ENCODE peak calls at places on chromosomes 5 and 9, in four cellular contexts. O, M, V and J are unnamed samples.

GRCh38 chr5:149227168-149227826 is 44.4 kb upstream of the AFAP1L1 start:
- DNase-seq in V (no peak), M (no peak), O (no peak), J (peak; percentile 66)

GRCh38 chr5:34802834-34803563 is 36.0 kb upstream of the TTC23L start:
- DNase-seq in O (no peak), M (no peak), V (no peak), J (no peak)

GRCh38 chr9:70049236-70049635 is 5.6 kb downstream of the MAMDC2 start:
- DNase-seq in M (no peak), V (peak; percentile 72), O (no peak), J (peak; percentile 62)

GRCh38 chr5:75620184-75620959 is 9.1 kb downstream of the ANKDD1B start:
- DNase-seq in V (no peak), O (no peak), M (no peak), J (no peak)

GRCh38 chr5:372911-373709 is 51.6 kb downstream of the AHRR start:
- DNase-seq in M (peak; percentile 66), V (no peak), O (peak; percentile 44), J (no peak)

GRCh38 chr5:152462021-152462721 is 57.1 kb upstream of the NMUR2 start:
- DNase-seq in O (no peak), V (no peak), M (peak; percentile 44), J (no peak)

GRCh38 chr5:127924606-127925005 is 159.0 kb upstream of the SLC12A2 start:
- DNase-seq in M (no peak), V (no peak), O (no peak), J (no peak)

GRCh38 chr5:3996871-3997410 is 401.3 kb downstream of the IRX1 start:
- DNase-seq in V (no peak), M (no peak), O (no peak), J (no peak)

GRCh38 chr9:14433841-14434511 is 120.0 kb upstream of the NFIB start:
- DNase-seq in O (peak; percentile 39), V (peak; percentile 44), M (peak; percentile 23), J (peak; percentile 89)

GRCh38 chr9:32524558-32525461 is 1.2 kb downstream of the RIGI start:
- DNase-seq in O (peak; percentile 67), V (no peak), M (peak; percentile 2), J (peak; percentile 19)

GRCh38 chr5:149735066-149735465 is 5.0 kb downstream of the PPARGC1B start:
- DNase-seq in O (peak; percentile 28), M (no peak), V (no peak), J (no peak)

GRCh38 chr5:147310059-147310704 is 75.4 kb downstream of the STK32A start:
- DNase-seq in V (peak; percentile 27), O (peak; percentile 33), M (no peak), J (peak; percentile 41)

GRCh38 chr9:88303785-88304495 is 84.3 kb upstream of the SPIN1 start:
- DNase-seq in V (no peak), O (no peak), M (peak; percentile 41), J (peak; percentile 18)

GRCh38 chr9:13354733-13355132 is 75.2 kb upstream of the MPDZ start:
- DNase-seq in O (no peak), V (no peak), M (no peak), J (peak; percentile 81)

GRCh38 chr5:124453221-124454032 is 293.0 kb downstream of the ZNF608 start:
- DNase-seq in V (no peak), M (peak; percentile 92), O (no peak), J (peak; percentile 51)

GRCh38 chr5:142849880-142850279 is 79.7 kb downstream of the ARHGAP26 start:
- DNase-seq in V (no peak), M (no peak), O (no peak), J (no peak)

GRCh38 chr5:39161578-39161977 is 57.8 kb downstream of the FYB1 start:
- DNase-seq in V (no peak), M (no peak), O (no peak), J (no peak)

GRCh38 chr5:39519566-39520231 is 94.9 kb upstream of the DAB2 start:
- DNase-seq in M (no peak), O (peak; percentile 17), V (no peak), J (peak; percentile 81)

GRCh38 chr9:103713631-103714030 is 380.5 kb upstream of the SMC2 start:
- DNase-seq in M (no peak), O (no peak), V (no peak), J (no peak)

GRCh38 chr5:93246093-93246855 is 334.7 kb downstream of the NR2F1-AS1 start:
- DNase-seq in V (peak; percentile 35), M (no peak), O (peak; percentile 34), J (peak; percentile 57)

GRCh38 chr5:103373576-103374472 is 115.3 kb downstream of the MACIR start:
- DNase-seq in O (no peak), M (no peak), V (no peak), J (no peak)

GRCh38 chr5:36878421-36879088 is 2.0 kb downstream of the NIPBL start:
- DNase-seq in O (peak; percentile 84), M (no peak), V (no peak), J (peak; percentile 51)

DNA sequence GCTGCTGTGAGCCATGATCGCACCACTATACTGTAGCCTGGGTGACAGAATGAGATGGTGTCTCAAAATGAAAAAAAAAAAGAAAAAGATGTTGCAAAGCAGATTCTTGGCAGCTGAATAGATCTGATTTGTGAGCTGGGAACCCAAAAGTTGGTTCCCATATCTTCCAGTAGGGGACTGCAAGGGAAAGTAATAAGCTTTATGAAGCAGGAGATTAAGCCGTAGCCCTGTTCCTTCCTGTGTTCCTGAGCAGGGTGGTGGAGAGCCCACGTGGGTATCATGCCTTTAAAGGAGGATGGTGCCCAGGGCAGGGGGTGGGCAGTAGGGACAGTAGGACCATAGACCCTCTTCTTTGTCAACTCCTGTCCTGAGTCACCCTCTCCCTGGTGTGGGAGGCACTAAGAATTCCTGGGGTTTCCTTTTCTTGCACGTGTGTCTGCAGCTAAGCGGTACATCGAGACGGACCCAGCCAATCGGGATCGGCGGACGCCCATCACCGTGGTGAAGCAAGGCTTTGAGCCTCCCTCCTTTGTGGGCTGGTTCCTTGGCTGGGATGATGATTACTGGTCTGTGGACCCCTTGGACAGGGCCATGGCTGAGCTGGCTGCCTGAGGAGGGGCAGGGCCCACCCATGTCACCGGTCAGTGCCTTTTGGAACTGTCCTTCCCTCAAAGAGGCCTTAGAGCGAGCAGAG is 37.9 kb downstream of the STOM start:
- DNase-seq in M (no peak), V (no peak), O (peak; percentile 22), J (peak; percentile 84)
- TF ChIP-seq CTCF in M (no peak), V (peak; percentile 21), O (peak; percentile 1), J (peak; percentile 76)

GRCh38 chr5:100899675-100900074 is 3.4 kb downstream of the ST8SIA4 start:
- DNase-seq in O (no peak), V (no peak), M (peak; percentile 23), J (no peak)
- H3K4me3 ChIP-seq in O (peak overlapping the region; percentile 73), V (no peak overlapping the region), M (peak overlapping the region; percentile 79), J (no peak overlapping the region)

DNA sequence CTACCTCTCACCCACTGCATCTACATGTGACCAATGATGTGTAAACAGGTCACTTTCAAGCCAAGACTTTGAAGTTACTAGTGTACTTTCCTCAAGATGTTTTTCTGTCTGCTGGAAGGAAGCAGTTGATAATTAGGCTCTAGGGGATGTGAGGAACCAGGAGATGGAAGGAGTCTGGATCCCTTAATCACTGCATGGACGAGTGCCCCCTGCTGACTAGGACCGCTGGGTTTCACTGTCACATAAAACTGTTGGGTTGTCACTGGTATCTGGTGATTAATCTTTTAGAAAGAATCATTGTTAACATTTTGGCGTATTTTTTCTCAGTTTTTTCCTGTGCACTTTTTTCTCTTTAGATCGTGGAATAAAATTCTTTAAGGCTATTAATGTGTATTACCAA is 79.5 kb downstream of the SREK1 start:
- DNase-seq in V (peak; percentile 49), O (peak; percentile 48), M (peak; percentile 19), J (peak; percentile 13)
- TF ChIP-seq CTCF in V (peak; percentile 31), O (peak; percentile 69), M (peak; percentile 31), J (peak; percentile 33)

DNA sequence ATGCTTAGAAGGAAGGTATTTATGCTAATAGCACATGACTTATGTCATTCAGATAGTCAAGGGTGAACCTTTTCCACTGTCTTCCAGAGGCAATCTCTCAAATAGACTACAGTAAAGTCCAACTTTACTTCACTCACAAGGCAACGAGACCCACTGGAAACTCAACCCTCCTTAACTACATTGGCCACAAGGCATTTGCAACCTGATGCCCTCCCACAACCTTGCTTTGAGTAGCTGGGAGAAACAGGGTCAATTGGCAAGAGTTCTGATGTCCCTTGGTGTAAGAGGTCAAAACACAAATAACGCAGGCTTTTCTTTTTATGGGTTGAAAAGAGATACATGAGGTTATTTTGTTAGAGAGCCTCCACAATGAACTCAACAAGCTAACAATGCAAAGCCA is 6.1 kb downstream of the GAS1 start:
- DNase-seq in O (peak; percentile 38), V (no peak), M (no peak), J (no peak)
- H3K4me3 ChIP-seq in O (peak overlapping the region; percentile 4), V (no peak overlapping the region), M (no peak overlapping the region), J (no peak overlapping the region)

GRCh38 chr5:163489745-163490075 is 15.7 kb upstream of the MAT2B start:
- DNase-seq in V (no peak), O (no peak), M (no peak), J (no peak)

DNA sequence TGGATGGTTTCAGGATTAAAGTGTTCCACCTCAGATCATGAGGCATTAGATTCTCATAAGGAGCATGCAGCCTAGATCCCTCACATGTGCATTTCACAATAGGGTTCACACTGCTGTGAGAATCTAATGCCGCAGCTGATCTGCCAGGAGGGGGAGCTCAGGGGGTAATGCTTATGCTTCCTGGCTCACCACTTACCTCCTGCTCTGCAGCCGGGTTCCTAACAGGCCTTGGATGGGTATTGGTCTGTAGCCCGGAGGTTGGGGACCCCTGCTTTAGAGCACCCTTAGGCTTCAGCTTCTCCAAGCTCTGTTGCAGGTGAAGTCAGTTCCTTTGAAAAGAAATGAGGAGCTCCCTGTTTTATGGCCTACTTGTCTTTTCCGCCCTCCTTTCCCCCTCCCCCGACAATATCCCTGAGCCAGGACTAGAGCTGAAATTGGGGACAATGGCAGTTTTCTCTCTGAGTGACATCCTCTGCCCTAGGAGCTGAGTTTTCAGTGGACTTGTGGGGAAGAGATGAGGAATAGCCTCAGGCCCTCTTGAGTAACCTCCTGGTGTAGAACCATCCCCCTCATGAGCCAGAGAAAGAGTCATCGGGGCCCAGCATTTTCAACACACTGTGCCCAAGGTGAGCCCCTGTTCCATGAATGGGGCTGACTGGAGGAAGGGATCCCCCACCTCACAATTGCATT is 16.2 kb upstream of the MAT2B start:
- DNase-seq in O (peak; percentile 79), V (no peak), M (no peak), J (peak; percentile 16)
- TF ChIP-seq CTCF in O (peak; percentile 75), V (no peak), M (no peak), J (no peak)